ENCODE peak calls at places on chromosomes 12 and 14, in ten cellular contexts. One of them, this sample, is unnamed.
A peak's percentile ranks its signal among the peaks of the same experiment; 100 is the strongest.

GRCh38 chr12:54042970-54043744 is 10.3 kb downstream of the HOXC5 start:
- DNase-seq in upper lobe of left lung: no peak
- DNase-seq in lower lobe of right lung: no peak
- DNase-seq in suprapubic skin: peak; percentile 43
- DNase-seq in prostate gland: no peak
- DNase-seq in astrocyte of the cerebellum: no peak
- DNase-seq in body of pancreas: no peak
- DNase-seq in kidney: no peak
- DNase-seq in skeletal muscle cell: no peak
- DNase-seq in effector memory CD4-positive, alpha-beta T cell: no peak
- DNase-seq in this sample: no peak

GRCh38 chr12:54413284-54414190 is 5.5 kb downstream of the ITGA5 start:
- DNase-seq in suprapubic skin: no peak
- DNase-seq in body of pancreas: peak; percentile 43
- DNase-seq in astrocyte of the cerebellum: no peak
- DNase-seq in prostate gland: no peak
- DNase-seq in kidney: no peak
- DNase-seq in upper lobe of left lung: no peak
- DNase-seq in skeletal muscle cell: no peak
- DNase-seq in effector memory CD4-positive, alpha-beta T cell: peak; percentile 77
- DNase-seq in lower lobe of right lung: peak; percentile 83
- DNase-seq in this sample: no peak

GRCh38 chr14:50116986-50117385 is 614 bp upstream of the VCPKMT start:
- DNase-seq in prostate gland: no peak
- DNase-seq in astrocyte of the cerebellum: no peak
- DNase-seq in lower lobe of right lung: no peak
- DNase-seq in effector memory CD4-positive, alpha-beta T cell: no peak
- DNase-seq in suprapubic skin: no peak
- DNase-seq in body of pancreas: peak; percentile 33
- DNase-seq in skeletal muscle cell: no peak
- DNase-seq in upper lobe of left lung: no peak
- DNase-seq in kidney: no peak
- DNase-seq in this sample: no peak

GRCh38 chr12:92065018-92065499 is 80.6 kb downstream of the BTG1 start:
- DNase-seq in suprapubic skin: no peak
- DNase-seq in astrocyte of the cerebellum: no peak
- DNase-seq in effector memory CD4-positive, alpha-beta T cell: peak; percentile 53
- DNase-seq in body of pancreas: peak; percentile 96
- DNase-seq in skeletal muscle cell: no peak
- DNase-seq in lower lobe of right lung: no peak
- DNase-seq in kidney: no peak
- DNase-seq in upper lobe of left lung: no peak
- DNase-seq in prostate gland: peak; percentile 50
- DNase-seq in this sample: no peak

GRCh38 chr12:113019045-113019444 is 37.5 kb upstream of the DTX1 start:
- DNase-seq in effector memory CD4-positive, alpha-beta T cell: no peak
- DNase-seq in astrocyte of the cerebellum: no peak
- DNase-seq in skeletal muscle cell: no peak
- DNase-seq in suprapubic skin: no peak
- DNase-seq in lower lobe of right lung: no peak
- DNase-seq in kidney: no peak
- DNase-seq in upper lobe of left lung: no peak
- DNase-seq in body of pancreas: no peak
- DNase-seq in prostate gland: no peak
- DNase-seq in this sample: no peak

GRCh38 chr12:132610051-132610759 is at the start of gene LRCOL1:
- DNase-seq in kidney: peak; percentile 95
- DNase-seq in lower lobe of right lung: peak; percentile 76
- DNase-seq in upper lobe of left lung: peak; percentile 76
- DNase-seq in astrocyte of the cerebellum: peak; percentile 72
- DNase-seq in body of pancreas: peak; percentile 64
- DNase-seq in effector memory CD4-positive, alpha-beta T cell: no peak
- DNase-seq in prostate gland: no peak
- DNase-seq in suprapubic skin: no peak
- DNase-seq in skeletal muscle cell: peak; percentile 72
- DNase-seq in this sample: no peak

GRCh38 chr14:99568567-99569560 is 35.1 kb downstream of the CCDC85C start:
- DNase-seq in suprapubic skin: no peak
- DNase-seq in effector memory CD4-positive, alpha-beta T cell: no peak
- DNase-seq in lower lobe of right lung: no peak
- DNase-seq in skeletal muscle cell: no peak
- DNase-seq in prostate gland: peak; percentile 65
- DNase-seq in upper lobe of left lung: no peak
- DNase-seq in astrocyte of the cerebellum: no peak
- DNase-seq in body of pancreas: peak; percentile 36
- DNase-seq in kidney: no peak
- DNase-seq in this sample: no peak

GRCh38 chr12:53750812-53751335 is 905 bp downstream of the CISTR start:
- DNase-seq in effector memory CD4-positive, alpha-beta T cell: no peak
- DNase-seq in prostate gland: no peak
- DNase-seq in astrocyte of the cerebellum: no peak
- DNase-seq in skeletal muscle cell: no peak
- DNase-seq in body of pancreas: peak; percentile 35
- DNase-seq in upper lobe of left lung: peak; percentile 85
- DNase-seq in suprapubic skin: no peak
- DNase-seq in kidney: peak; percentile 81
- DNase-seq in lower lobe of right lung: peak; percentile 57
- DNase-seq in this sample: no peak

GRCh38 chr14:32010561-32011188 is 66.4 kb upstream of the ARHGAP5 start:
- DNase-seq in astrocyte of the cerebellum: no peak
- DNase-seq in lower lobe of right lung: no peak
- DNase-seq in effector memory CD4-positive, alpha-beta T cell: no peak
- DNase-seq in kidney: no peak
- DNase-seq in suprapubic skin: no peak
- DNase-seq in skeletal muscle cell: no peak
- DNase-seq in body of pancreas: no peak
- DNase-seq in prostate gland: no peak
- DNase-seq in upper lobe of left lung: no peak
- DNase-seq in this sample: peak; percentile 43

GRCh38 chr14:74866708-74867389 is 9.1 kb downstream of the PROX2 start:
- DNase-seq in astrocyte of the cerebellum: no peak
- DNase-seq in upper lobe of left lung: no peak
- DNase-seq in body of pancreas: no peak
- DNase-seq in suprapubic skin: no peak
- DNase-seq in effector memory CD4-positive, alpha-beta T cell: no peak
- DNase-seq in kidney: no peak
- DNase-seq in skeletal muscle cell: no peak
- DNase-seq in prostate gland: no peak
- DNase-seq in lower lobe of right lung: no peak
- DNase-seq in this sample: no peak

GRCh38 chr14:74712499-74713394 is at the start of the genes AREL1 and FCF1:
- DNase-seq in upper lobe of left lung: peak; percentile 64
- DNase-seq in effector memory CD4-positive, alpha-beta T cell: peak; percentile 79
- DNase-seq in lower lobe of right lung: peak; percentile 79
- DNase-seq in astrocyte of the cerebellum: peak; percentile 81
- DNase-seq in prostate gland: peak; percentile 83
- DNase-seq in kidney: peak; percentile 87
- DNase-seq in skeletal muscle cell: peak; percentile 55
- DNase-seq in suprapubic skin: peak; percentile 87
- DNase-seq in body of pancreas: peak; percentile 89
- DNase-seq in this sample: peak; percentile 73

GRCh38 chr14:74793506-74794155 is 30.5 kb downstream of the YLPM1 start:
- DNase-seq in kidney: no peak
- DNase-seq in astrocyte of the cerebellum: no peak
- DNase-seq in effector memory CD4-positive, alpha-beta T cell: no peak
- DNase-seq in suprapubic skin: no peak
- DNase-seq in upper lobe of left lung: no peak
- DNase-seq in lower lobe of right lung: no peak
- DNase-seq in prostate gland: no peak
- DNase-seq in skeletal muscle cell: no peak
- DNase-seq in body of pancreas: no peak
- DNase-seq in this sample: no peak

GRCh38 chr12:103794814-103795213 is 46.2 kb downstream of the NT5DC3 start:
- DNase-seq in suprapubic skin: no peak
- DNase-seq in skeletal muscle cell: no peak
- DNase-seq in upper lobe of left lung: no peak
- DNase-seq in prostate gland: no peak
- DNase-seq in astrocyte of the cerebellum: no peak
- DNase-seq in kidney: no peak
- DNase-seq in body of pancreas: no peak
- DNase-seq in lower lobe of right lung: no peak
- DNase-seq in effector memory CD4-positive, alpha-beta T cell: no peak
- DNase-seq in this sample: no peak
- H3K4me3 ChIP-seq in suprapubic skin: no peak overlapping the region
- H3K4me3 ChIP-seq in skeletal muscle cell: no peak overlapping the region
- H3K4me3 ChIP-seq in upper lobe of left lung: no peak overlapping the region
- H3K4me3 ChIP-seq in prostate gland: no peak overlapping the region
- H3K4me3 ChIP-seq in astrocyte of the cerebellum: no peak overlapping the region
- H3K4me3 ChIP-seq in kidney: no peak overlapping the region
- H3K4me3 ChIP-seq in body of pancreas: no peak overlapping the region
- H3K4me3 ChIP-seq in lower lobe of right lung: no peak overlapping the region
- H3K4me3 ChIP-seq in effector memory CD4-positive, alpha-beta T cell: no peak overlapping the region
- H3K4me3 ChIP-seq in this sample: no peak overlapping the region

GRCh38 chr14:20578325-20578724 is 9.5 kb downstream of the RNASE11 start:
- DNase-seq in kidney: no peak
- DNase-seq in prostate gland: no peak
- DNase-seq in suprapubic skin: no peak
- DNase-seq in effector memory CD4-positive, alpha-beta T cell: no peak
- DNase-seq in body of pancreas: no peak
- DNase-seq in skeletal muscle cell: no peak
- DNase-seq in upper lobe of left lung: no peak
- DNase-seq in astrocyte of the cerebellum: no peak
- DNase-seq in lower lobe of right lung: no peak
- DNase-seq in this sample: no peak
- H3K4me3 ChIP-seq in kidney: no peak overlapping the region
- H3K4me3 ChIP-seq in prostate gland: no peak overlapping the region
- H3K4me3 ChIP-seq in suprapubic skin: no peak overlapping the region
- H3K4me3 ChIP-seq in effector memory CD4-positive, alpha-beta T cell: no peak overlapping the region
- H3K4me3 ChIP-seq in body of pancreas: no peak overlapping the region
- H3K4me3 ChIP-seq in skeletal muscle cell: no peak overlapping the region
- H3K4me3 ChIP-seq in upper lobe of left lung: no peak overlapping the region
- H3K4me3 ChIP-seq in astrocyte of the cerebellum: no peak overlapping the region
- H3K4me3 ChIP-seq in lower lobe of right lung: no peak overlapping the region
- H3K4me3 ChIP-seq in this sample: no peak overlapping the region

GRCh38 chr14:105847400-105847799 is 321.0 kb downstream of the TMEM121 start:
- DNase-seq in body of pancreas: no peak
- DNase-seq in suprapubic skin: no peak
- DNase-seq in astrocyte of the cerebellum: no peak
- DNase-seq in kidney: peak; percentile 66
- DNase-seq in effector memory CD4-positive, alpha-beta T cell: no peak
- DNase-seq in lower lobe of right lung: peak; percentile 36
- DNase-seq in upper lobe of left lung: peak; percentile 69
- DNase-seq in prostate gland: no peak
- DNase-seq in skeletal muscle cell: no peak
- DNase-seq in this sample: no peak

GRCh38 chr14:105846312-105846711 is 319.9 kb downstream of the TMEM121 start:
- DNase-seq in astrocyte of the cerebellum: no peak
- DNase-seq in body of pancreas: no peak
- DNase-seq in effector memory CD4-positive, alpha-beta T cell: no peak
- DNase-seq in upper lobe of left lung: no peak
- DNase-seq in lower lobe of right lung: no peak
- DNase-seq in suprapubic skin: no peak
- DNase-seq in kidney: no peak
- DNase-seq in prostate gland: no peak
- DNase-seq in skeletal muscle cell: no peak
- DNase-seq in this sample: no peak

GRCh38 chr14:105850853-105851581 is 324.6 kb downstream of the TMEM121 start:
- DNase-seq in astrocyte of the cerebellum: no peak
- DNase-seq in effector memory CD4-positive, alpha-beta T cell: no peak
- DNase-seq in skeletal muscle cell: no peak
- DNase-seq in kidney: peak; percentile 62
- DNase-seq in body of pancreas: no peak
- DNase-seq in prostate gland: no peak
- DNase-seq in lower lobe of right lung: no peak
- DNase-seq in suprapubic skin: no peak
- DNase-seq in upper lobe of left lung: peak; percentile 59
- DNase-seq in this sample: no peak

GRCh38 chr14:105849933-105850626 is 323.7 kb downstream of the TMEM121 start:
- DNase-seq in effector memory CD4-positive, alpha-beta T cell: no peak
- DNase-seq in kidney: no peak
- DNase-seq in body of pancreas: no peak
- DNase-seq in lower lobe of right lung: no peak
- DNase-seq in skeletal muscle cell: no peak
- DNase-seq in suprapubic skin: no peak
- DNase-seq in astrocyte of the cerebellum: no peak
- DNase-seq in upper lobe of left lung: no peak
- DNase-seq in prostate gland: no peak
- DNase-seq in this sample: no peak

DNA sequence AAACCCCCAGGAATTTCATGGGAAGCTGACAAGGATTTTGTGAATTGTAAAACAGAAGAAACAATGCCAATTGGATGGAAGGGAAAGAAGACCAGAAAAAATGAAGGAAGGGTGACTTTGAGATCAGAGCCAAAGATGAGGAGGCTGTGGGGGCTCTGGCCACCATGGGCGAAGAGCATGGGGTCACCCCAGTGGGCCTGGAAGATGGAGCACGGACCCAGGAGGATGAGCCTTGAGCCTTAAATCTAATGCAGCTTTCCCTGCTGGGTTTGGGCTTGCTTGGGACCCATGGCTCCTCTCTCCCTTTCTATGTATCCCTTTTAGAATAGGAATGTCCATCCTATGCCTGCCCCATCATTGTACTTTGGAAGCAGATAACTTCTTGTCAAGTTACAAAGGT is 322.2 kb downstream of the TMEM121 start:
- DNase-seq in effector memory CD4-positive, alpha-beta T cell: no peak
- DNase-seq in kidney: no peak
- DNase-seq in upper lobe of left lung: no peak
- DNase-seq in lower lobe of right lung: no peak
- DNase-seq in body of pancreas: no peak
- DNase-seq in suprapubic skin: no peak
- DNase-seq in astrocyte of the cerebellum: no peak
- DNase-seq in prostate gland: no peak
- DNase-seq in skeletal muscle cell: no peak
- DNase-seq in this sample: no peak
- H3K4me3 ChIP-seq in effector memory CD4-positive, alpha-beta T cell: no peak overlapping the region
- H3K4me3 ChIP-seq in kidney: no peak overlapping the region
- H3K4me3 ChIP-seq in upper lobe of left lung: no peak overlapping the region
- H3K4me3 ChIP-seq in lower lobe of right lung: no peak overlapping the region
- H3K4me3 ChIP-seq in body of pancreas: no peak overlapping the region
- H3K4me3 ChIP-seq in suprapubic skin: no peak overlapping the region
- H3K4me3 ChIP-seq in astrocyte of the cerebellum: no peak overlapping the region
- H3K4me3 ChIP-seq in prostate gland: no peak overlapping the region
- H3K4me3 ChIP-seq in skeletal muscle cell: no peak overlapping the region
- H3K4me3 ChIP-seq in this sample: no peak overlapping the region

DNA sequence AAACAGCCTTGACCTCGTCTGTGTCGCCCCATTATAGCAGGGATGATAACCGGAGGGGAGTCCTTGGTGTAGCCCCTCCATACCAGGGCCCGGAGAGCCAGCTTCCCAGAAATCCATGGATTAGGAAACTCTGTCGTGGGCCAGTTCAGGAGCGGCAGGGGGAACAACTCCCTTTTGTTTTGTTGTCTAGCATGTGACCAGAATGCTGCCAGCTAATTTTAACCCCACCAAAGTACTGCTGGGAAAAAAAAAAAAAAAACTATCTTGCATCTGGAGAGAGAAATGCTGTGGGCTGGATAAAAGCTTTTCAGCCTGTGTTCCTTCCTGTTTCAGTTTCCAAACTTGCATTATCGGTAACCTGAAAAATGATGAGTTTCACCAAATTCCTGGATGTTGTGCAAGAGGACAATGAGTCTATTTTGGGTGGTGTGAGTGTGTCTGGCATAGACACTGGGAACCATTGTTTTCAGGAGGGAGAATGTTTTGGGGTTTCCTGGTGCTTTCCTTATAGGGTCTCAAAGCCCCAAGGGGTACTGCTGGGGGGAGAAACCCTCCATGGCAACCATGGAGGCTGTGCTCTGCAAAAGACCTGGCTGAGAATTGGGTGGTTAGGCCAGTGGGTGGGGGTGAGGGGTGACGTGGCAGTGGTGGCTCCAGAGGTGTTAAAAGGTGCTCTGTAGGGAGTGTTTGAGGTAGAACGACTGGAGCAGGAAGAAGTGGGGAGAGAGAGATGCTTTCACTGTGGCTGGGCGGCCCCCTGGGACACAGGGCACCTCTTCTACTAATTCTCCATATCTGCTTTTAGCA is 14.9 kb upstream of the IRF2BPL start:
- DNase-seq in kidney: peak; percentile 78
- DNase-seq in upper lobe of left lung: no peak
- DNase-seq in prostate gland: no peak
- DNase-seq in astrocyte of the cerebellum: no peak
- DNase-seq in lower lobe of right lung: no peak
- DNase-seq in skeletal muscle cell: peak; percentile 83
- DNase-seq in effector memory CD4-positive, alpha-beta T cell: no peak
- DNase-seq in body of pancreas: peak; percentile 62
- DNase-seq in suprapubic skin: peak; percentile 89
- DNase-seq in this sample: no peak
- H3K4me3 ChIP-seq in kidney: no peak overlapping the region
- H3K4me3 ChIP-seq in upper lobe of left lung: no peak overlapping the region
- H3K4me3 ChIP-seq in prostate gland: no peak overlapping the region
- H3K4me3 ChIP-seq in astrocyte of the cerebellum: no peak overlapping the region
- H3K4me3 ChIP-seq in lower lobe of right lung: no peak overlapping the region
- H3K4me3 ChIP-seq in skeletal muscle cell: no peak overlapping the region
- H3K4me3 ChIP-seq in effector memory CD4-positive, alpha-beta T cell: no peak overlapping the region
- H3K4me3 ChIP-seq in body of pancreas: no peak overlapping the region
- H3K4me3 ChIP-seq in suprapubic skin: no peak overlapping the region
- H3K4me3 ChIP-seq in this sample: no peak overlapping the region

This sample was measured in HFF-Myc.